ENCODE peak calls at places on chromosomes 5 and 9, in seven cellular contexts. E, B, U, R, H, W and Y are unnamed samples.
A peak's percentile ranks its signal among the peaks of the same experiment; 100 is the strongest.

GRCh38 chr9:135879619-135880018 is 27.7 kb downstream of the CAMSAP1 start:
- DNase-seq in E (no peak), B (no peak), U (no peak), R (no peak), H (no peak), W (peak; percentile 8), Y (no peak)

GRCh38 chr5:80799573-80799972 is 144.8 kb upstream of the DHFR start:
- DNase-seq in E (no peak), B (no peak), U (no peak), R (no peak), H (no peak), W (no peak), Y (no peak)

GRCh38 chr5:142871880-142872200 is 101.7 kb downstream of the ARHGAP26 start:
- DNase-seq in E (no peak), B (no peak), U (no peak), R (peak; percentile 44), H (peak; percentile 33), W (peak; percentile 57), Y (no peak)

GRCh38 chr9:127974002-127974768 is 6.6 kb downstream of the EEIG1 start:
- DNase-seq in E (no peak), B (no peak), U (no peak), R (no peak), H (no peak), W (no peak), Y (no peak)

GRCh38 chr5:143235423-143235822 is 168.1 kb downstream of the NR3C1 start:
- DNase-seq in E (no peak), B (no peak), U (peak; percentile 71), R (no peak), H (peak; percentile 36), W (peak; percentile 92), Y (no peak)

GRCh38 chr9:69174645-69175487 is 789 bp downstream of the TJP2 start:
- DNase-seq in E (no peak), B (peak; percentile 76), U (peak; percentile 92), R (peak; percentile 52), H (peak; percentile 97), W (peak; percentile 98), Y (no peak)

GRCh38 chr9:125180876-125181275 is 8.7 kb downstream of the PPP6C start:
- DNase-seq in E (no peak), B (no peak), U (no peak), R (no peak), H (no peak), W (no peak), Y (no peak)

GRCh38 chr9:127803507-127804352 is 1.0 kb downstream of the FPGS start:
- DNase-seq in E (no peak), B (no peak), U (no peak), R (no peak), H (no peak), W (peak; percentile 39), Y (no peak)

GRCh38 chr9:22053178-22053577 is 44.1 kb upstream of the CDKN2B start:
- DNase-seq in E (no peak), B (no peak), U (no peak), R (no peak), H (peak; percentile 21), W (peak; percentile 31), Y (no peak)

GRCh38 chr5:53963958-53964357 is 346.4 kb downstream of the ARL15 start:
- DNase-seq in E (no peak), B (no peak), U (no peak), R (no peak), H (no peak), W (no peak), Y (no peak)

GRCh38 chr9:109264865-109265532 is 55.9 kb downstream of the EPB41L4B start:
- DNase-seq in E (no peak), B (no peak), U (no peak), R (no peak), H (no peak), W (no peak), Y (no peak)

GRCh38 chr5:91271999-91272398 is 111.1 kb downstream of the ARRDC3 start:
- DNase-seq in E (no peak), B (no peak), U (no peak), R (no peak), H (no peak), W (no peak), Y (no peak)

GRCh38 chr5:135602882-135603721 is 24.3 kb upstream of the CXCL14 start:
- DNase-seq in E (peak; percentile 83), B (no peak), U (no peak), R (no peak), H (no peak), W (no peak), Y (no peak)

GRCh38 chr9:37976714-37977477 is 73.0 kb upstream of the SLC25A51 start:
- DNase-seq in E (no peak), B (peak; percentile 71), U (peak; percentile 63), R (no peak), H (peak; percentile 90), W (peak; percentile 93), Y (peak; percentile 78)

GRCh38 chr9:125591888-125592287 is 115.1 kb downstream of the MAPKAP1 start:
- DNase-seq in E (no peak), B (no peak), U (no peak), R (no peak), H (no peak), W (no peak), Y (no peak)

GRCh38 chr5:23468658-23469057 is 38.8 kb upstream of the PRDM9 start:
- DNase-seq in E (no peak), B (no peak), U (no peak), R (no peak), H (no peak), W (no peak), Y (no peak)

GRCh38 chr9:104868687-104869404 is 59.1 kb downstream of the ABCA1 start:
- DNase-seq in E (no peak), B (peak; percentile 84), U (peak; percentile 46), R (peak; percentile 84), H (peak; percentile 93), W (peak; percentile 92), Y (no peak)

GRCh38 chr9:26975728-26976707 is 19.8 kb downstream of the IFT74 start:
- DNase-seq in E (no peak), B (peak; percentile 85), U (no peak), R (no peak), H (peak; percentile 34), W (peak; percentile 73), Y (no peak)

GRCh38 chr5:165459232-165459631 is 1953.8 kb downstream of the MAT2B start:
- DNase-seq in E (no peak), B (no peak), U (no peak), R (no peak), H (no peak), W (peak; percentile 13), Y (no peak)

GRCh38 chr9:34651286-34651685 is 699 bp upstream of the IL11RA start:
- DNase-seq in E (no peak), B (peak; percentile 48), U (no peak), R (peak; percentile 58), H (peak; percentile 28), W (peak; percentile 72), Y (peak; percentile 45)

GRCh38 chr5:180332051-180332517 is 21.1 kb downstream of the GFPT2 start:
- DNase-seq in E (no peak), B (no peak), U (no peak), R (peak; percentile 59), H (no peak), W (peak; percentile 57), Y (no peak)

GRCh38 chr5:5242056-5242455 is 101.9 kb downstream of the ADAMTS16 start:
- DNase-seq in E (peak; percentile 68), B (no peak), U (no peak), R (no peak), H (no peak), W (no peak), Y (no peak)

GRCh38 chr5:38837416-38837815 is 8.4 kb upstream of the OSMR start:
- DNase-seq in E (no peak), B (no peak), U (no peak), R (no peak), H (no peak), W (peak; percentile 66), Y (no peak)

GRCh38 chr9:69121155-69122085 is 52.7 kb upstream of the TJP2 start:
- DNase-seq in E (no peak), B (peak; percentile 83), U (no peak), R (peak; percentile 67), H (peak; percentile 7), W (no peak), Y (no peak)

GRCh38 chr9:87683751-87684626 is 41.9 kb upstream of the CTSL start:
- DNase-seq in E (peak; percentile 89), B (peak; percentile 2), U (no peak), R (no peak), H (no peak), W (no peak), Y (no peak)

GRCh38 chr9:124527781-124528180 is 20.6 kb upstream of the NR5A1 start:
- DNase-seq in E (no peak), B (no peak), U (no peak), R (no peak), H (peak; percentile 28), W (no peak), Y (no peak)

GRCh38 chr5:73917433-73917832 is 291.4 kb downstream of the ARHGEF28 start:
- DNase-seq in E (peak; percentile 26), B (no peak), U (no peak), R (peak; percentile 74), H (no peak), W (peak; percentile 35), Y (peak; percentile 47)

GRCh38 chr5:159155960-159156359 is 53.4 kb downstream of the RNF145 start:
- DNase-seq in E (no peak), B (no peak), U (no peak), R (no peak), H (no peak), W (no peak), Y (no peak)
- H3K4me3 ChIP-seq in E (no peak overlapping the region), B (no peak overlapping the region), U (no peak overlapping the region), R (no peak overlapping the region), H (no peak overlapping the region), W (no peak overlapping the region), Y (no peak overlapping the region)

GRCh38 chr5:178553517-178553916 is 36.7 kb downstream of the COL23A1 start:
- DNase-seq in E (no peak), B (no peak), U (no peak), R (no peak), H (no peak), W (no peak), Y (no peak)
- TF ChIP-seq CTCF in E (no peak), B (no peak), U (no peak), R (no peak), H (no peak), W (no peak), Y (no peak)

DNA sequence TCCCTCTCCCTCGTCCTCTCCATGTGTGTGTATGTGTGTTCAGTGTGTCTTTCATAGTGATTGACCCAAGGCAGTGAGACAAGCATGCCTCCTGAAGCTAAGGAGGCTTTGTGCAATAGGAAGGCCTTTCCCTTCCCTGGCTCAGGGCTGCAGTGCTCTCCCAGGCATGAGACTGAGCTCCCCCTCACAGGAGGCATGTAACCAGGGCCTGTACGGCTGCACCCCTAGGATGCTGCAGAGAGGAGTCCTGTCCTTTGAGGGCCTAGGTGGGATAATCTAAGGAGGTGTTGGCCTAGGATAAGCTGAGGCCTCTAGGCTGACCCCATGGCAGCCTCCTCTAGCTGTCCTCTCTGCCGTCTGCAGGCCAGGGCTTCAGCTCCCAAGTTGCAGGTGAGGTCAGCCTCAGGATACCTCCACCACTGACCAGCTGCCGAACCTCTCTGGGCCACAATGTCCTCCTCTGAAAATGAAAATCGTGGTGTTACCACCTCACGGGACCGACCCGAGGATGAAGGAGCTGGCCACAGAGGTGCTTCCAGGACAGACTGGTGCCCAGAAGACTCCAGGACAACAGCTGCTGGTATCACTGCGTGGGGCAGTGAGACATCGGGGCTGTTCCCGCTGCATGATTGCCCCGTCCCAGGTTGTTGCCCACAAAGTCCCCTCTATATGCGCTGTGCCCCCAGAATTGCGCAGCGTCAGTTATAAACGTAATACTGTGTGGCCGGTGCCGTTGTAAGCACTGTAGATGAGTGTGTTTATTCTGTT is 129.6 kb downstream of the BARX1 start:
- DNase-seq in E (peak; percentile 77), B (no peak), U (no peak), R (no peak), H (no peak), W (no peak), Y (no peak)
- H3K4me3 ChIP-seq in E (no peak overlapping the region), B (no peak overlapping the region), U (no peak overlapping the region), R (no peak overlapping the region), H (no peak overlapping the region), W (no peak overlapping the region), Y (no peak overlapping the region)

GRCh38 chr9:911003-911402 is 65.5 kb upstream of the DMRT3 start:
- DNase-seq in E (no peak), B (no peak), U (no peak), R (no peak), H (no peak), W (no peak), Y (no peak)
- TF ChIP-seq CTCF in E (no peak), B (no peak), U (no peak), R (no peak), H (no peak), W (no peak), Y (peak; percentile 40)